ENCODE peak calls at places on chromosomes 7 and 10, in seven cellular contexts. W, O, L, X, A, C and K are unnamed samples.

GRCh38 chr7:133230591-133231194 is 22.2 kb upstream of the EXOC4 start:
- DNase-seq in W (peak; percentile 49), L (no peak), X (peak; percentile 51), A (no peak), C (peak; percentile 57), O (no peak), K (no peak)

GRCh38 chr10:22438714-22439113 is 93.4 kb downstream of the SPAG6 start:
- DNase-seq in A (no peak), X (no peak), L (no peak), W (no peak), C (no peak), O (no peak), K (no peak)

GRCh38 chr10:109633846-109634245 is 289.5 kb downstream of the XPNPEP1 start:
- DNase-seq in O (no peak), X (no peak), C (no peak), A (no peak), L (no peak), W (no peak), K (no peak)

GRCh38 chr7:2266911-2267310 is 24.9 kb downstream of the NUDT1 start:
- DNase-seq in C (peak; percentile 43), W (peak; percentile 26), L (no peak), X (peak; percentile 64), A (no peak), O (no peak), K (no peak)

GRCh38 chr7:66913118-66914049 is 7.6 kb upstream of the TMEM248 start:
- DNase-seq in C (no peak), O (no peak), L (no peak), X (no peak), W (no peak), A (no peak), K (no peak)

GRCh38 chr7:36591643-36592042 is 132.7 kb downstream of the AOAH start:
- DNase-seq in C (no peak), W (no peak), A (no peak), X (no peak), O (no peak), L (no peak), K (no peak)

GRCh38 chr10:112471878-112472487 is 25.0 kb downstream of the VTI1A start:
- DNase-seq in A (no peak), X (peak; percentile 72), O (no peak), W (peak; percentile 68), L (no peak), C (peak; percentile 71), K (no peak)

GRCh38 chr7:98283127-98283886 is 1.8 kb downstream of the BRI3 start:
- DNase-seq in L (no peak), W (peak; percentile 82), O (no peak), X (peak; percentile 88), C (no peak), A (no peak), K (peak; percentile 39)

GRCh38 chr10:80506189-80506575 is 31.5 kb upstream of the SH2D4B start:
- DNase-seq in O (no peak), C (peak; percentile 93), L (no peak), X (peak; percentile 40), A (no peak), W (no peak), K (no peak)

GRCh38 chr10:123958221-123958620 is 66.6 kb upstream of the CPXM2 start:
- DNase-seq in A (no peak), O (no peak), W (no peak), C (no peak), X (no peak), L (no peak), K (no peak)

GRCh38 chr10:93235686-93236085 is 162.0 kb downstream of the CYP26A1 start:
- DNase-seq in A (peak; percentile 26), W (peak; percentile 80), X (peak; percentile 80), L (no peak), O (no peak), C (peak; percentile 48), K (no peak)

GRCh38 chr7:5692112-5692844 is 89.2 kb downstream of the RNF216 start:
- DNase-seq in C (peak; percentile 86), L (no peak), A (peak; percentile 98), O (peak; percentile 97), X (peak; percentile 99), W (peak; percentile 100), K (peak; percentile 91)

GRCh38 chr7:135215180-135215579 is 3.9 kb upstream of the WDR91 start:
- DNase-seq in C (no peak), X (no peak), O (peak; percentile 44), A (no peak), L (no peak), W (no peak), K (no peak)

GRCh38 chr10:78492424-78492823 is 458.8 kb downstream of the RPS24 start:
- DNase-seq in W (no peak), L (no peak), O (no peak), C (no peak), A (no peak), X (peak; percentile 33), K (no peak)

GRCh38 chr10:75547391-75548298 is 116.2 kb downstream of the LRMDA start:
- DNase-seq in O (no peak), L (no peak), C (no peak), X (peak; percentile 89), W (peak; percentile 97), A (peak; percentile 60), K (no peak)

GRCh38 chr7:85104432-85105205 is 82.2 kb downstream of the SEMA3D start:
- DNase-seq in X (peak; percentile 65), W (peak; percentile 49), L (no peak), O (no peak), C (no peak), A (peak; percentile 47), K (no peak)

GRCh38 chr7:24197852-24198251 is 86.1 kb upstream of the NPY start:
- DNase-seq in A (no peak), X (peak; percentile 6), O (no peak), W (peak; percentile 1), C (no peak), L (no peak), K (no peak)

GRCh38 chr7:158809596-158809995 is 19.7 kb downstream of the ESYT2 start:
- DNase-seq in O (no peak), W (no peak), A (no peak), L (no peak), C (no peak), X (no peak), K (no peak)

GRCh38 chr7:130148561-130148960 is 56.6 kb downstream of the TMEM209 start:
- DNase-seq in L (no peak), W (peak; percentile 82), O (no peak), X (no peak), A (no peak), C (no peak), K (no peak)

GRCh38 chr7:2309889-2310331 is 4.3 kb downstream of the SNX8 start:
- DNase-seq in L (peak; percentile 24), W (peak; percentile 80), C (peak; percentile 89), O (no peak), A (peak; percentile 91), X (no peak), K (no peak)

GRCh38 chr7:28811990-28812389 is 146.1 kb downstream of the TRIL start:
- DNase-seq in X (no peak), A (no peak), L (no peak), W (peak; percentile 24), O (no peak), C (no peak), K (no peak)

GRCh38 chr7:20831451-20831850 is 44.8 kb upstream of the SP8 start:
- DNase-seq in X (no peak), A (no peak), W (no peak), L (no peak), C (no peak), O (no peak), K (no peak)

GRCh38 chr10:97868134-97868685 is 18.6 kb downstream of the GOLGA7B start:
- DNase-seq in C (no peak), X (no peak), O (no peak), W (no peak), A (no peak), L (no peak), K (no peak)

GRCh38 chr7:35003679-35004278 is 33.5 kb downstream of the DPY19L1 start:
- DNase-seq in L (peak; percentile 75), W (peak; percentile 77), O (no peak), A (peak; percentile 89), C (peak; percentile 99), X (peak; percentile 88), K (peak; percentile 10)

GRCh38 chr10:59831658-59832503 is 74.5 kb downstream of the CCDC6 start:
- DNase-seq in O (no peak), L (no peak), W (no peak), C (no peak), X (no peak), A (no peak), K (no peak)

GRCh38 chr10:114575417-114576131 is 82.5 kb downstream of the ABLIM1 start:
- DNase-seq in O (no peak), L (no peak), X (peak; percentile 22), A (no peak), W (no peak), C (no peak), K (no peak)

GRCh38 chr7:69873512-69873911 is 275.2 kb downstream of the AUTS2 start:
- DNase-seq in O (no peak), X (peak; percentile 50), A (no peak), W (no peak), C (no peak), L (no peak), K (no peak)

GRCh38 chr7:134845461-134845860 is 66.0 kb downstream of the CALD1 start:
- DNase-seq in L (no peak), W (no peak), O (no peak), X (no peak), A (no peak), C (peak; percentile 52), K (no peak)

GRCh38 chr10:79023489-79024162 is 45.1 kb upstream of the ZMIZ1 start:
- DNase-seq in W (no peak), A (no peak), X (no peak), O (no peak), L (no peak), C (no peak), K (no peak)

GRCh38 chr10:132229834-132230556 is 43.2 kb downstream of the DPYSL4 start:
- DNase-seq in C (no peak), A (no peak), X (no peak), W (no peak), O (no peak), L (peak; percentile 90), K (peak; percentile 43)
- H3K4me3 ChIP-seq in C (no peak overlapping the region), A (no peak overlapping the region), X (no peak overlapping the region), W (no peak overlapping the region), O (peak overlapping the region; percentile 27), L (peak overlapping the region; percentile 35), K (peak overlapping the region; percentile 44)

GRCh38 chr10:43394868-43395267 is 14.1 kb downstream of the HNRNPF start:
- DNase-seq in W (no peak), A (no peak), C (no peak), O (no peak), X (no peak), L (no peak), K (no peak)
- H3K4me3 ChIP-seq in W (no peak overlapping the region), A (no peak overlapping the region), C (peak overlapping the region; percentile 65), O (no peak overlapping the region), X (peak overlapping the region; percentile 75), L (peak overlapping the region; percentile 68), K (no peak overlapping the region)

GRCh38 chr7:22192778-22193177 is 164.2 kb downstream of the RAPGEF5 start:
- DNase-seq in O (no peak), A (no peak), C (no peak), L (no peak), X (no peak), W (no peak), K (no peak)
- H3K4me3 ChIP-seq in O (peak overlapping the region; percentile 17), A (no peak overlapping the region), C (no peak overlapping the region), L (peak overlapping the region; percentile 19), X (no peak overlapping the region), W (no peak overlapping the region), K (no peak overlapping the region)

DNA sequence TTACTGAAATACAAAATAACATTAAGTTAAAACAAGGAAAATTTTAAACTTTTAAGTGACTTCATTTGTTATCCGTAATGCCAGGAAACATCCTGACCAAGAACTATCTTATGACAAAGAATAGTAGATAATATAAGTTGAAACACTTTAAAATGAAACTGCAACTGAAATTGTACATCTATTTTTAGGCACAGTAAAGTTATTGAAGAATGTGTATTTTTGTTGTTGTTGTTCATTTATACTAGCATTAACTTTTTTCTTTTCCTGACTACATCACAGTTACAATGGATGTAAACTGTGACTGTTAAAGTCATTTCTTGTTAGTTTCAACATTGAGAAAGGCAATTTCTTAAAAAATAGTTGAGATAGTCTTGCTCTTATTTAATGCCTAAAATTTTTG is 2.6 kb downstream of the CPED1 start:
- DNase-seq in C (no peak), W (no peak), X (no peak), O (no peak), A (no peak), L (no peak), K (no peak)
- H3K4me3 ChIP-seq in C (no peak overlapping the region), W (peak overlapping the region; percentile 68), X (peak overlapping the region; percentile 78), O (peak overlapping the region; percentile 50), A (peak overlapping the region; percentile 53), L (peak overlapping the region; percentile 13), K (peak overlapping the region; percentile 52)